ENCODE peak calls at places on chromosome 6, in five cellular contexts. N, J, K, F and R are unnamed samples. For H3K4me1 and H3K36me3, the result is how much of the 10 kb centered on the place peaks cover.

GRCh38 chr6:147699637-147700036 is 191.1 kb downstream of the SAMD5 start:
- DNase-seq in N (no peak), J (no peak), K (peak), F (peak), R (no peak)

GRCh38 chr6:136408205-136408604 is 118.6 kb upstream of the BCLAF1 start:
- DNase-seq in N (no peak), J (no peak), K (peak), F (peak), R (no peak)

GRCh38 chr6:165439928-165440554 is 130.6 kb upstream of the C6orf118 start:
- DNase-seq in N (no peak), J (no peak), K (peak), F (peak), R (no peak)

GRCh38 chr6:113276631-113277030 is 580.5 kb upstream of the MARCKS start:
- DNase-seq in N (no peak), J (no peak), K (no peak), F (no peak), R (no peak)

GRCh38 chr6:105838156-105838555 is 248.0 kb upstream of the PRDM1 start:
- DNase-seq in N (no peak), J (no peak), K (no peak), F (peak), R (no peak)

GRCh38 chr6:3164388-3164787 is 7.0 kb upstream of the TUBB2A start:
- DNase-seq in N (no peak), J (no peak), K (no peak), F (no peak), R (no peak)

GRCh38 chr6:79077680-79078056 is 386 bp downstream of the PHIP start:
- DNase-seq in N (no peak), J (no peak), K (no peak), F (no peak), R (peak)

GRCh38 chr6:26214826-26215199 is 127.6 kb downstream of the HFE start:
- DNase-seq in N (no peak), J (no peak), K (no peak), F (no peak), R (no peak)

GRCh38 chr6:56288347-56288746 is 41.0 kb upstream of the COL21A1 start:
- DNase-seq in N (no peak), J (no peak), K (no peak), F (no peak), R (no peak)

GRCh38 chr6:56293756-56294155 is 46.4 kb upstream of the COL21A1 start:
- DNase-seq in N (no peak), J (no peak), K (no peak), F (no peak), R (no peak)

GRCh38 chr6:56292505-56293181 is 45.3 kb upstream of the COL21A1 start:
- DNase-seq in N (peak), J (no peak), K (peak), F (peak), R (peak)

GRCh38 chr6:56297022-56297995 is 49.9 kb upstream of the COL21A1 start:
- DNase-seq in N (no peak), J (no peak), K (peak), F (no peak), R (no peak)

GRCh38 chr6:56291278-56291917 is 44.0 kb upstream of the COL21A1 start:
- DNase-seq in N (no peak), J (no peak), K (no peak), F (no peak), R (no peak)
- H3K4me1 ChIP-seq in N (under half), J (under half), K (under half), F (under half), R (under half)

DNA sequence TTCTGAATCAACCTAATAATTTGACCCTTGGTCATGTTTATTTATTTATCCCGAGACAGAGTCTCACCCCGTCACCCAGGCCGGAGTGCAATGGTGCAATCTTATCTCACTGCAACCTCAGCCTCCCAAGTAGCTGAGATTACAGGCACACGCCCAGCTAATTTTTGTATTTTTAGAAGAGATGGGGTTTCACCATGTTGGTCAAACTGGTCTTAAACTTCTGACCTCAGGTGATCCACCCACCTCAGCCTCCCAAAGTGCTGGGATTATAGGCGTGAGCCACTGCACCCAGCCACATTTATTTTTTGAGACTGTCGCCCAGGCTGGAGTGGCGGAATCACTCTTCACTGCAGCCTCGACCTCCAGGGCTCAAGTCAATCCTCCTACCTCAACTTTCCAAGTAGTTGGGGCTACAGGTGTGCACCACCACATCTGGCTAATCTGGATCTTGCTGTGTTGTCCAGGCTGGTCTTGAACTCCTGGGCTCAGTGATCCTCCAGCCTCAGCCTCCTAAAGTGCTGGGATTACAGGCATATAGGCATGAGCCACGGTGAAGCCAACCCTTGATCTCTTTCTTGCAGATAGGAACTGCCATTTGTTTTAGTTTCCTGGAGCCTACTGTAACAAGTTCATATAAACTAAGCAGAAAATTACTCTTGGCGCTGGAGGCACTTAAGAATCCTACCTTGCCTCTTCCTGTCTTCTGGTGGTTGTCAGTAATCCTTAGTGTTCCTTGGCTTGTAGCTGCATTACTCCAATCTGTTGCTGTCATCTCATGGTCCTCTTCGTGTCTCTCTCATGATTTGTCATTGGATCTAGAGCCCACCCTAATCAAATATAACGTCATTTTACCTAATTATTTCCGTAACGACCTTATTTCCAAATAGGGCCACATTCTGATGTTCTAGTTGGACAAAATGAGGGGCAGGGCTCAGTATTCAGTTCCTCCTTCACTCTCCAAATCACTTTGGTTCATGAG is 2.3 kb downstream of the RPS18 start:
- DNase-seq in N (no peak), J (no peak), K (no peak), F (no peak), R (no peak)
- H3K36me3 ChIP-seq in N (under half), J (under half), K (under half), F (under half), R (under half)

DNA sequence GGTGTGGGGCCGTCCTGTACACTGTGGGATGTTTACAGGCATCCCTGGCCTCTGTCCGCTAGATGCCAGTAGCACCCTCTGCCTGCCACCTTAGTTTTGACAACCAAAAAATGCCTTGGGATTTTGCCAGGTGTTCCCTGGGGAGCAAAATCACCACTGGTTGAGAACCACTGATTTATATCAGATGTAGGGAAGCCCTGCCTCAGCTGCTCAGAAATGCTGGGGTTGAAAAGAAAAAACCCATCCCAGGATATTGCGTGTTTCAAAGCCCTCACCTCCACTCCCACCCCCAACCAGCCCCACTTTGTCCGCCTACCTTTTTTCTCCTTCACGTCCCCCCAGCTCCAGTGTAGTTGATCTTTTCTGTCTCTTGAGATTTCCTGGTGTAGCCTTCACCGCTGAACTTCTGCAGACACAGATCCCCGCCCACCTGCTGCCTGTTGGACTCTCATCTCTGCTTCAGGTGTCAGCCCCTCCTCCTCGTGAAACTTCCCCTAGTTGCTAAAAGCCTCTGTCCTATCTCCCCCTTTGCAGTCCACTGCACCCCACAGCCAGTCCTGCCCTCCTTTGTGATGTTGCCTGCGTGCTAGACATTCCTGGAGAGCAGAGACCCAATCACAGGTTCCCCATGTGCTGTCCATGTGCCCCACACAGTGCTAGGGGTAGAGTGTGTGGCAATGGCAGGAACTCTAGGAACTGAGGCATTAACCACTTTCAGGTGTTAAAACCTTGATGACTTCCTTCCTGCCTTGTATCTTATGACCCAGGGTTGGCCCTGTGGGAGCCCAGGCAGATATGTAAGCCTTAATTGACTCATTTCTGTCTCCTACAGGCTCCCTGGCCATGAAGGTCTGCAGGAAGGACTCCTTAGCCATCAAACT is 98.9 kb downstream of the TBC1D7 start:
- DNase-seq in N (no peak), J (no peak), K (no peak), F (no peak), R (no peak)
- TF ChIP-seq CTCF in N (no peak), J (no peak), K (no peak), F (no peak), R (no peak)

DNA sequence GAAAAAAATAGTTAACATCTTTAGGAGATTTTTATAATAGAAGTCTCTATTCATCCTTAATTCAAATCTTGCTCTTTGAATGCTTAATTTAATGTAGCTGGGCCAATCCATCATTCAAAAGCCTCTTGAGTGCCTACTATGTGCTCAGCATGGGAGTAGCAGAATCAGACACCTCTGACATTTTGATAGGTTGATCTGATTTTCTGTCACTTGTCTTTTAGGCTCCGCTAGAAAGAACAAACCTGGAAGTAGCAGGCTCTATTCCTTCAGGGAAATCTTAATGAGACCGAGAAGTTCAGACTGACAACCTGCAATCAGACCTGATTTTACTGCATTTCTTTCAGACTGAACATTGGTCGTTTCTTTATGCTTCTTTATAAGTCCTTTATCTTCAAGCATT is 588.6 kb upstream of the MANEA start:
- DNase-seq in N (no peak), J (no peak), K (no peak), F (no peak), R (no peak)
- H3K4me1 ChIP-seq in N (under half), J (under half), K (under half), F (under half), R (under half)

DNA sequence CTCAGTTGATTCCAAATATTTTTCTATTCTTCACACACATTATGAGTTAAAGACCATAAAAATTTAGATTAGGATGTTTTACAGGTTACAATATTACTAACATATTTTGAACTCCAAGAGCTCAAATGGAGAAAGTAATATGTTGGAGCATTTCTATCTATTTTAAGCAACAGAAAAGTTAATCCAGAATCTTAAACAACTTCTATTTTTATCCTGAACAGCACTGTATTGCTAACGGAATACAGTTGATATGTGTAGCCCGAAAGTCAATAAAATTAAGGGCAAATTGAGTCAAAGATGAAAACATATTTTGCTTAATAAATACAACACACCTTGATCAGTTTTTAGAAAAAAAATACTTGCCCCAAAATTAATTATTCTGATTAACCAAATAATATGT is 97.4 kb downstream of the ME1 start:
- DNase-seq in N (no peak), J (no peak), K (no peak), F (no peak), R (no peak)
- H3K36me3 ChIP-seq in N (under half), J (under half), K (under half), F (under half), R (under half)

GRCh38 chr6:89610149-89610642 is 28.4 kb downstream of the LYRM2 start:
- DNase-seq in N (peak), J (peak), K (peak), F (peak), R (peak)

GRCh38 chr6:89613790-89614189 is 24.8 kb downstream of the LYRM2 start:
- DNase-seq in N (no peak), J (no peak), K (no peak), F (no peak), R (no peak)

GRCh38 chr6:89611666-89612065 is 26.9 kb downstream of the LYRM2 start:
- DNase-seq in N (no peak), J (no peak), K (peak), F (peak), R (no peak)

GRCh38 chr6:89615882-89616281 is 22.7 kb downstream of the LYRM2 start:
- DNase-seq in N (no peak), J (no peak), K (no peak), F (no peak), R (no peak)

DNA sequence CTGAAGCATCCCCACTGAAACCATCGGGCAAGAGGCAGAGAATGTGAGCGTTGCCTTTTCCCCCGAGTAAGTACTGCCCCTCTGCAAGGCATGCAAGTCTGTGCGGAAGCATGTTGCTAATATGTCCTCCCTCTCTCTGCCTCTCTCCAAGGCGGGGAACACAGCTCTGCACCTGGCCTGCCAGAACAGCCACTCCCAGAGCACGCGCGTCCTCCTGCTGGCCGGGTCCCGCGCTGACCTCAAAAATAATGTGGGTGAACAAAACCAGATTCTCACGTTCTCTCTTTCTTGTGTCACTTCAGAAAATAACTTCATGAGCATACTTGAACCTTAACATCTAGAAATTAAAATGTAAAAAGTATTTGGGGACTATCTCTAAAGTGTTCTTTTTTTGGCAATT is 26.4 kb downstream of the LYRM2 start:
- DNase-seq in N (no peak), J (no peak), K (no peak), F (no peak), R (no peak)
- TF ChIP-seq CTCF in N (no peak), J (no peak), K (no peak), F (no peak), R (no peak)

GRCh38 chr6:143966291-143966690 is 41.8 kb downstream of the PLAGL1 start:
- DNase-seq in N (no peak), J (no peak), K (no peak), F (no peak), R (no peak)

GRCh38 chr6:143963158-143963919 is 44.7 kb downstream of the PLAGL1 start:
- DNase-seq in N (no peak), J (no peak), K (no peak), F (no peak), R (no peak)

GRCh38 chr6:143965503-143966171 is 42.4 kb downstream of the PLAGL1 start:
- DNase-seq in N (no peak), J (no peak), K (peak), F (peak), R (no peak)

GRCh38 chr6:143962644-143962929 is 45.5 kb downstream of the PLAGL1 start:
- DNase-seq in N (no peak), J (no peak), K (peak), F (peak), R (no peak)

GRCh38 chr6:143964667-143965066 is 43.4 kb downstream of the PLAGL1 start:
- DNase-seq in N (no peak), J (no peak), K (no peak), F (peak), R (no peak)
- H3K4me1 ChIP-seq in N (under half), J (under half), K (under half), F (under half), R (under half)

GRCh38 chr6:34829137-34829536 is 37.3 kb downstream of the BLTP3A start:
- DNase-seq in N (no peak), J (no peak), K (no peak), F (no peak), R (no peak)
- H3K36me3 ChIP-seq in N (under half), J (under half), K (under half), F (under half), R (under half)

GRCh38 chr6:85372915-85373270 is 77.0 kb upstream of the NT5E start:
- DNase-seq in N (no peak), J (no peak), K (no peak), F (no peak), R (no peak)

GRCh38 chr6:85368631-85369030 is 81.3 kb upstream of the NT5E start:
- DNase-seq in N (no peak), J (no peak), K (peak), F (no peak), R (no peak)

GRCh38 chr6:85372188-85372914 is 77.5 kb upstream of the NT5E start:
- DNase-seq in N (no peak), J (no peak), K (no peak), F (no peak), R (no peak)
- TF ChIP-seq CTCF in N (no peak), J (no peak), K (peak), F (no peak), R (peak)